ENCODE peak calls at places on chromosomes 13 and 19, in five cellular contexts. One of them, this sample, is unnamed.

GRCh38 chr19:33621065-33621785 is 528 bp upstream of the CHST8 start:
- DNase-seq in foreskin fibroblast: no peak
- DNase-seq in heart right ventricle: no peak
- DNase-seq in GM20000: peak; percentile 31
- DNase-seq in lower leg skin: no peak
- DNase-seq in this sample: peak; percentile 34

GRCh38 chr13:41411536-41411935 is 45.8 kb upstream of the RGCC start:
- DNase-seq in heart right ventricle: no peak
- DNase-seq in lower leg skin: peak; percentile 27
- DNase-seq in foreskin fibroblast: peak; percentile 82
- DNase-seq in GM20000: peak; percentile 34
- DNase-seq in this sample: no peak

GRCh38 chr13:95343944-95344343 is 42.7 kb upstream of the ABCC4 start:
- DNase-seq in lower leg skin: no peak
- DNase-seq in foreskin fibroblast: no peak
- DNase-seq in heart right ventricle: no peak
- DNase-seq in GM20000: no peak
- DNase-seq in this sample: no peak

GRCh38 chr13:111230385-111230930 is 90.0 kb upstream of the TEX29 start:
- DNase-seq in GM20000: no peak
- DNase-seq in foreskin fibroblast: no peak
- DNase-seq in lower leg skin: no peak
- DNase-seq in heart right ventricle: no peak
- DNase-seq in this sample: no peak

GRCh38 chr19:1315470-1316166 is 29.9 kb downstream of the EFNA2 start:
- DNase-seq in GM20000: peak; percentile 91
- DNase-seq in heart right ventricle: peak; percentile 59
- DNase-seq in lower leg skin: no peak
- DNase-seq in foreskin fibroblast: peak; percentile 77
- DNase-seq in this sample: peak; percentile 91

GRCh38 chr13:71712988-71713653 is 153.9 kb downstream of the DACH1 start:
- DNase-seq in heart right ventricle: no peak
- DNase-seq in foreskin fibroblast: no peak
- DNase-seq in lower leg skin: no peak
- DNase-seq in GM20000: no peak
- DNase-seq in this sample: no peak

GRCh38 chr19:11208526-11209471 is 11.5 kb upstream of the KANK2 start:
- DNase-seq in lower leg skin: no peak
- DNase-seq in GM20000: no peak
- DNase-seq in heart right ventricle: no peak
- DNase-seq in foreskin fibroblast: peak; percentile 46
- DNase-seq in this sample: no peak

GRCh38 chr19:33721735-33722297 is 74.9 kb upstream of the KCTD15 start:
- DNase-seq in heart right ventricle: no peak
- DNase-seq in foreskin fibroblast: no peak
- DNase-seq in GM20000: no peak
- DNase-seq in lower leg skin: no peak
- DNase-seq in this sample: no peak

GRCh38 chr13:107043016-107043957 is 475.4 kb upstream of the ARGLU1 start:
- DNase-seq in lower leg skin: peak; percentile 47
- DNase-seq in foreskin fibroblast: peak; percentile 6
- DNase-seq in heart right ventricle: no peak
- DNase-seq in GM20000: no peak
- DNase-seq in this sample: no peak

GRCh38 chr13:66348745-66349720 is 881.1 kb downstream of the PCDH9 start:
- DNase-seq in lower leg skin: no peak
- DNase-seq in heart right ventricle: no peak
- DNase-seq in GM20000: no peak
- DNase-seq in foreskin fibroblast: no peak
- DNase-seq in this sample: no peak

GRCh38 chr19:3617463-3617862 is 9.1 kb downstream of the CACTIN start:
- DNase-seq in lower leg skin: no peak
- DNase-seq in GM20000: no peak
- DNase-seq in heart right ventricle: peak; percentile 29
- DNase-seq in foreskin fibroblast: no peak
- DNase-seq in this sample: no peak

GRCh38 chr13:93304868-93305613 is 78.4 kb downstream of the GPC6 start:
- DNase-seq in GM20000: no peak
- DNase-seq in lower leg skin: no peak
- DNase-seq in foreskin fibroblast: peak; percentile 10
- DNase-seq in heart right ventricle: no peak
- DNase-seq in this sample: no peak

GRCh38 chr13:109968876-109969577 is 182.6 kb upstream of the IRS2 start:
- DNase-seq in heart right ventricle: peak; percentile 58
- DNase-seq in lower leg skin: peak; percentile 79
- DNase-seq in foreskin fibroblast: peak; percentile 86
- DNase-seq in GM20000: no peak
- DNase-seq in this sample: no peak

GRCh38 chr19:10812902-10813404 is 23.1 kb downstream of the TMED1 start:
- DNase-seq in lower leg skin: peak; percentile 36
- DNase-seq in GM20000: no peak
- DNase-seq in foreskin fibroblast: peak; percentile 98
- DNase-seq in heart right ventricle: no peak
- DNase-seq in this sample: no peak

GRCh38 chr19:27773318-27774094 is 1439.4 kb downstream of the UQCRFS1 start:
- DNase-seq in heart right ventricle: no peak
- DNase-seq in GM20000: no peak
- DNase-seq in lower leg skin: no peak
- DNase-seq in foreskin fibroblast: no peak
- DNase-seq in this sample: no peak

GRCh38 chr13:76667551-76667950 is 218.7 kb downstream of the KCTD12 start:
- DNase-seq in lower leg skin: peak; percentile 21
- DNase-seq in GM20000: no peak
- DNase-seq in foreskin fibroblast: peak; percentile 82
- DNase-seq in heart right ventricle: no peak
- DNase-seq in this sample: no peak

GRCh38 chr13:76992548-76993001 is 694 bp downstream of the CLN5 start:
- DNase-seq in foreskin fibroblast: peak; percentile 47
- DNase-seq in heart right ventricle: no peak
- DNase-seq in GM20000: no peak
- DNase-seq in lower leg skin: peak; percentile 30
- DNase-seq in this sample: no peak

GRCh38 chr13:75621147-75621546 is 15.0 kb upstream of the LMO7 start:
- DNase-seq in heart right ventricle: no peak
- DNase-seq in GM20000: no peak
- DNase-seq in lower leg skin: no peak
- DNase-seq in foreskin fibroblast: peak; percentile 76
- DNase-seq in this sample: no peak

GRCh38 chr13:113666324-113666660 is 727 bp upstream of the GRK1 start:
- DNase-seq in GM20000: no peak
- DNase-seq in heart right ventricle: no peak
- DNase-seq in lower leg skin: no peak
- DNase-seq in foreskin fibroblast: no peak
- DNase-seq in this sample: no peak

GRCh38 chr13:20828540-20829364 is 55.0 kb upstream of the EEF1AKMT1 start:
- DNase-seq in foreskin fibroblast: peak; percentile 78
- DNase-seq in heart right ventricle: no peak
- DNase-seq in GM20000: peak; percentile 50
- DNase-seq in lower leg skin: no peak
- DNase-seq in this sample: peak; percentile 41

GRCh38 chr19:51224163-51224641 is 678 bp upstream of the CD33 start:
- DNase-seq in GM20000: no peak
- DNase-seq in heart right ventricle: no peak
- DNase-seq in foreskin fibroblast: no peak
- DNase-seq in lower leg skin: no peak
- DNase-seq in this sample: no peak

GRCh38 chr19:11982526-11982925 is 17.7 kb downstream of the ZNF763 start:
- DNase-seq in heart right ventricle: no peak
- DNase-seq in foreskin fibroblast: peak; percentile 62
- DNase-seq in lower leg skin: no peak
- DNase-seq in GM20000: no peak
- DNase-seq in this sample: no peak

GRCh38 chr13:69579351-69579750 is 528.3 kb upstream of the ATXN8OS start:
- DNase-seq in lower leg skin: no peak
- DNase-seq in foreskin fibroblast: no peak
- DNase-seq in heart right ventricle: no peak
- DNase-seq in GM20000: peak; percentile 4
- DNase-seq in this sample: no peak

GRCh38 chr13:95623141-95623540 is 21.4 kb downstream of the DZIP1 start:
- DNase-seq in heart right ventricle: no peak
- DNase-seq in lower leg skin: no peak
- DNase-seq in GM20000: no peak
- DNase-seq in foreskin fibroblast: no peak
- DNase-seq in this sample: no peak

GRCh38 chr13:68304287-68304893 is 1074.3 kb upstream of the PCDH9 start:
- DNase-seq in heart right ventricle: no peak
- DNase-seq in lower leg skin: no peak
- DNase-seq in foreskin fibroblast: no peak
- DNase-seq in GM20000: peak; percentile 7
- DNase-seq in this sample: peak; percentile 17

GRCh38 chr19:46035986-46036744 is 4.6 kb downstream of the IGFL4 start:
- DNase-seq in GM20000: no peak
- DNase-seq in foreskin fibroblast: no peak
- DNase-seq in heart right ventricle: no peak
- DNase-seq in lower leg skin: no peak
- DNase-seq in this sample: no peak

GRCh38 chr13:62706035-62706434 is 1290.4 kb upstream of the PCDH20 start:
- DNase-seq in lower leg skin: no peak
- DNase-seq in foreskin fibroblast: no peak
- DNase-seq in GM20000: no peak
- DNase-seq in heart right ventricle: no peak
- DNase-seq in this sample: no peak

GRCh38 chr13:100139822-100140221 is 50.9 kb downstream of the PCCA start:
- DNase-seq in lower leg skin: no peak
- DNase-seq in foreskin fibroblast: no peak
- DNase-seq in heart right ventricle: no peak
- DNase-seq in GM20000: no peak
- DNase-seq in this sample: no peak

GRCh38 chr19:39971380-39971841 is 446 bp downstream of the PSMC4 start:
- DNase-seq in GM20000: no peak
- DNase-seq in lower leg skin: no peak
- DNase-seq in foreskin fibroblast: peak; percentile 17
- DNase-seq in heart right ventricle: no peak
- DNase-seq in this sample: no peak

GRCh38 chr19:18756896-18757295 is 34.2 kb downstream of the COMP start:
- DNase-seq in GM20000: no peak
- DNase-seq in foreskin fibroblast: no peak
- DNase-seq in heart right ventricle: no peak
- DNase-seq in lower leg skin: no peak
- DNase-seq in this sample: no peak
- TF ChIP-seq CTCF in GM20000: no peak
- TF ChIP-seq CTCF in foreskin fibroblast: no peak
- TF ChIP-seq CTCF in heart right ventricle: no peak
- TF ChIP-seq CTCF in lower leg skin: no peak
- TF ChIP-seq CTCF in this sample: no peak

GRCh38 chr19:57587529-57587928 is 3.6 kb downstream of the ZIK1 start:
- DNase-seq in heart right ventricle: no peak
- DNase-seq in foreskin fibroblast: peak; percentile 34
- DNase-seq in GM20000: no peak
- DNase-seq in lower leg skin: no peak
- DNase-seq in this sample: no peak

GRCh38 chr19:57578487-57579205 is at the start of gene ZNF416:
- DNase-seq in GM20000: peak; percentile 99
- DNase-seq in foreskin fibroblast: peak; percentile 100
- DNase-seq in heart right ventricle: peak; percentile 95
- DNase-seq in lower leg skin: peak; percentile 99
- DNase-seq in this sample: peak; percentile 99

GRCh38 chr19:57583104-57583520 is 833 bp upstream of the ZIK1 start:
- DNase-seq in lower leg skin: no peak
- DNase-seq in heart right ventricle: peak; percentile 9
- DNase-seq in GM20000: no peak
- DNase-seq in foreskin fibroblast: no peak
- DNase-seq in this sample: no peak

GRCh38 chr19:57583521-57584416 is at the start of gene ZIK1:
- DNase-seq in foreskin fibroblast: peak; percentile 97
- DNase-seq in lower leg skin: peak; percentile 86
- DNase-seq in heart right ventricle: peak; percentile 88
- DNase-seq in GM20000: peak; percentile 95
- DNase-seq in this sample: peak; percentile 97
- TF ChIP-seq CTCF in foreskin fibroblast: no peak
- TF ChIP-seq CTCF in lower leg skin: no peak
- TF ChIP-seq CTCF in heart right ventricle: peak; percentile 48
- TF ChIP-seq CTCF in GM20000: no peak
- TF ChIP-seq CTCF in this sample: peak; percentile 41

DNA sequence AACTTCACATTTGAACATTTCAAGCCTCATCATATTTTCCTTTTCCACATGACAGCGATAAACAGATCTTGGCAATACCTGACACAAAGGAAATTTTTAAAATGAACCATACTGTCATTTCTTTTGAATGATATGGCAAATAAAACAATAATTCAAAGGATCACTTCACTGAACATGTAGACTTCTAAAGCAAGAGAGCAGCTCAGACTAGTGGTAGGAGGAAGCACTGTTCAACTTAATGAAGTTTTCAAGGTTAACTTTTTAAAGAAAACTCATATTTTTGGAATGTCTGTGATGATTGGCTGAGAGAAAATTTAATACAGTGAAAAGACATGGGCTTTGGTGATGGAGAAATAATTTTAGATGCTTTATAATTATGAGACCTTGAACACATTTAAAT is 198.0 kb downstream of the OXGR1 start:
- DNase-seq in foreskin fibroblast: peak; percentile 38
- DNase-seq in GM20000: no peak
- DNase-seq in lower leg skin: no peak
- DNase-seq in heart right ventricle: no peak
- DNase-seq in this sample: no peak
- TF ChIP-seq CTCF in foreskin fibroblast: no peak
- TF ChIP-seq CTCF in GM20000: no peak
- TF ChIP-seq CTCF in lower leg skin: no peak
- TF ChIP-seq CTCF in heart right ventricle: peak; percentile 26
- TF ChIP-seq CTCF in this sample: no peak

GRCh38 chr13:63855457-63856118 is 2439.9 kb upstream of the PCDH20 start:
- DNase-seq in heart right ventricle: no peak
- DNase-seq in GM20000: no peak
- DNase-seq in lower leg skin: no peak
- DNase-seq in foreskin fibroblast: no peak
- DNase-seq in this sample: no peak

GRCh38 chr13:63853816-63854215 is 2438.2 kb upstream of the PCDH20 start:
- DNase-seq in GM20000: no peak
- DNase-seq in foreskin fibroblast: no peak
- DNase-seq in heart right ventricle: no peak
- DNase-seq in lower leg skin: no peak
- DNase-seq in this sample: no peak
- TF ChIP-seq CTCF in GM20000: no peak
- TF ChIP-seq CTCF in foreskin fibroblast: no peak
- TF ChIP-seq CTCF in heart right ventricle: no peak
- TF ChIP-seq CTCF in lower leg skin: no peak
- TF ChIP-seq CTCF in this sample: no peak

GRCh38 chr13:25375727-25376358 is 4.1 kb downstream of the ATP8A2 start:
- DNase-seq in foreskin fibroblast: peak; percentile 62
- DNase-seq in heart right ventricle: no peak
- DNase-seq in GM20000: peak; percentile 76
- DNase-seq in lower leg skin: peak; percentile 21
- DNase-seq in this sample: peak; percentile 71
- TF ChIP-seq CTCF in foreskin fibroblast: peak; percentile 59
- TF ChIP-seq CTCF in heart right ventricle: peak; percentile 70
- TF ChIP-seq CTCF in GM20000: peak; percentile 47
- TF ChIP-seq CTCF in lower leg skin: no peak
- TF ChIP-seq CTCF in this sample: peak; percentile 70